ENCODE peak calls at places on chromosomes 7 and 10, in nine cellular contexts. One of them, this sample, is unnamed.

GRCh38 chr10:5147255-5147980 is 37.5 kb downstream of the AKR1C8 start:
- DNase-seq in activated T-cell treated with anti-CD3 and anti-CD28 coated beads, Interleukin-2, amount 50 U/mL, for 72 hours: no peak
- DNase-seq in NCI-H2081: no peak
- DNase-seq in HuH-7: peak
- DNase-seq in GM04504: no peak
- DNase-seq in osteoblast: no peak
- DNase-seq in left ventricle myocardium inferior: no peak
- DNase-seq in non-pigmented ciliary epithelial cell: no peak
- DNase-seq in anterior cingulate cortex: no peak
- DNase-seq in this sample: no peak

GRCh38 chr10:84333864-84334451 is 5.6 kb downstream of the CCSER2 start:
- DNase-seq in NCI-H2081: no peak
- DNase-seq in non-pigmented ciliary epithelial cell: no peak
- DNase-seq in osteoblast: no peak
- DNase-seq in left ventricle myocardium inferior: no peak
- DNase-seq in anterior cingulate cortex: no peak
- DNase-seq in HuH-7: no peak
- DNase-seq in GM04504: no peak
- DNase-seq in activated T-cell treated with anti-CD3 and anti-CD28 coated beads, Interleukin-2, amount 50 U/mL, for 72 hours: peak
- DNase-seq in this sample: no peak

GRCh38 chr7:89477991-89478390 is 676.3 kb upstream of the STEAP1 start:
- DNase-seq in GM04504: no peak
- DNase-seq in NCI-H2081: no peak
- DNase-seq in left ventricle myocardium inferior: no peak
- DNase-seq in osteoblast: no peak
- DNase-seq in HuH-7: no peak
- DNase-seq in activated T-cell treated with anti-CD3 and anti-CD28 coated beads, Interleukin-2, amount 50 U/mL, for 72 hours: no peak
- DNase-seq in anterior cingulate cortex: no peak
- DNase-seq in non-pigmented ciliary epithelial cell: no peak
- DNase-seq in this sample: no peak

GRCh38 chr10:32680803-32681557 is 235.0 kb downstream of the CCDC7 start:
- DNase-seq in NCI-H2081: no peak
- DNase-seq in osteoblast: no peak
- DNase-seq in anterior cingulate cortex: no peak
- DNase-seq in activated T-cell treated with anti-CD3 and anti-CD28 coated beads, Interleukin-2, amount 50 U/mL, for 72 hours: peak
- DNase-seq in non-pigmented ciliary epithelial cell: no peak
- DNase-seq in GM04504: no peak
- DNase-seq in HuH-7: no peak
- DNase-seq in left ventricle myocardium inferior: no peak
- DNase-seq in this sample: peak

GRCh38 chr10:46560381-46560780 is 3.9 kb upstream of the GPRIN2 start:
- DNase-seq in anterior cingulate cortex: no peak
- DNase-seq in NCI-H2081: no peak
- DNase-seq in left ventricle myocardium inferior: no peak
- DNase-seq in non-pigmented ciliary epithelial cell: no peak
- DNase-seq in GM04504: no peak
- DNase-seq in osteoblast: no peak
- DNase-seq in activated T-cell treated with anti-CD3 and anti-CD28 coated beads, Interleukin-2, amount 50 U/mL, for 72 hours: no peak
- DNase-seq in HuH-7: no peak
- DNase-seq in this sample: no peak

GRCh38 chr7:604038-604883 is 84.6 kb upstream of the PDGFA start:
- DNase-seq in activated T-cell treated with anti-CD3 and anti-CD28 coated beads, Interleukin-2, amount 50 U/mL, for 72 hours: peak
- DNase-seq in non-pigmented ciliary epithelial cell: peak
- DNase-seq in left ventricle myocardium inferior: peak
- DNase-seq in GM04504: no peak
- DNase-seq in HuH-7: no peak
- DNase-seq in anterior cingulate cortex: no peak
- DNase-seq in osteoblast: peak
- DNase-seq in NCI-H2081: no peak
- DNase-seq in this sample: no peak

GRCh38 chr10:93437000-93437945 is 44.9 kb downstream of the MYOF start:
- DNase-seq in osteoblast: peak
- DNase-seq in HuH-7: peak
- DNase-seq in NCI-H2081: no peak
- DNase-seq in left ventricle myocardium inferior: peak
- DNase-seq in anterior cingulate cortex: no peak
- DNase-seq in non-pigmented ciliary epithelial cell: peak
- DNase-seq in GM04504: peak
- DNase-seq in activated T-cell treated with anti-CD3 and anti-CD28 coated beads, Interleukin-2, amount 50 U/mL, for 72 hours: no peak
- DNase-seq in this sample: peak

GRCh38 chr7:27188666-27189559 is 3.9 kb upstream of the HOXA11 start:
- DNase-seq in non-pigmented ciliary epithelial cell: no peak
- DNase-seq in NCI-H2081: no peak
- DNase-seq in activated T-cell treated with anti-CD3 and anti-CD28 coated beads, Interleukin-2, amount 50 U/mL, for 72 hours: peak
- DNase-seq in left ventricle myocardium inferior: no peak
- DNase-seq in HuH-7: no peak
- DNase-seq in osteoblast: peak
- DNase-seq in anterior cingulate cortex: no peak
- DNase-seq in GM04504: peak
- DNase-seq in this sample: no peak

GRCh38 chr7:77447616-77448015 is 31.5 kb upstream of the GSAP start:
- DNase-seq in NCI-H2081: no peak
- DNase-seq in anterior cingulate cortex: no peak
- DNase-seq in non-pigmented ciliary epithelial cell: no peak
- DNase-seq in activated T-cell treated with anti-CD3 and anti-CD28 coated beads, Interleukin-2, amount 50 U/mL, for 72 hours: no peak
- DNase-seq in HuH-7: no peak
- DNase-seq in GM04504: no peak
- DNase-seq in left ventricle myocardium inferior: no peak
- DNase-seq in osteoblast: no peak
- DNase-seq in this sample: no peak

GRCh38 chr7:40463449-40463848 is 328.6 kb downstream of the SUGCT start:
- DNase-seq in left ventricle myocardium inferior: no peak
- DNase-seq in non-pigmented ciliary epithelial cell: no peak
- DNase-seq in activated T-cell treated with anti-CD3 and anti-CD28 coated beads, Interleukin-2, amount 50 U/mL, for 72 hours: no peak
- DNase-seq in NCI-H2081: no peak
- DNase-seq in anterior cingulate cortex: no peak
- DNase-seq in GM04504: no peak
- DNase-seq in HuH-7: no peak
- DNase-seq in osteoblast: no peak
- DNase-seq in this sample: no peak

GRCh38 chr10:691216-691615 is 1.7 kb upstream of the DIP2C start:
- DNase-seq in osteoblast: no peak
- DNase-seq in NCI-H2081: no peak
- DNase-seq in GM04504: no peak
- DNase-seq in anterior cingulate cortex: no peak
- DNase-seq in activated T-cell treated with anti-CD3 and anti-CD28 coated beads, Interleukin-2, amount 50 U/mL, for 72 hours: no peak
- DNase-seq in HuH-7: no peak
- DNase-seq in non-pigmented ciliary epithelial cell: no peak
- DNase-seq in left ventricle myocardium inferior: no peak
- DNase-seq in this sample: no peak

GRCh38 chr10:70925377-70926214 is 37.2 kb upstream of the PCBD1 start:
- DNase-seq in HuH-7: peak
- DNase-seq in anterior cingulate cortex: peak
- DNase-seq in activated T-cell treated with anti-CD3 and anti-CD28 coated beads, Interleukin-2, amount 50 U/mL, for 72 hours: peak
- DNase-seq in left ventricle myocardium inferior: peak
- DNase-seq in osteoblast: peak
- DNase-seq in NCI-H2081: peak
- DNase-seq in GM04504: no peak
- DNase-seq in non-pigmented ciliary epithelial cell: no peak
- DNase-seq in this sample: no peak

GRCh38 chr7:55198634-55199366 is 166.3 kb upstream of the LANCL2 start:
- DNase-seq in left ventricle myocardium inferior: no peak
- DNase-seq in osteoblast: no peak
- DNase-seq in HuH-7: no peak
- DNase-seq in anterior cingulate cortex: no peak
- DNase-seq in non-pigmented ciliary epithelial cell: no peak
- DNase-seq in GM04504: no peak
- DNase-seq in activated T-cell treated with anti-CD3 and anti-CD28 coated beads, Interleukin-2, amount 50 U/mL, for 72 hours: no peak
- DNase-seq in NCI-H2081: no peak
- DNase-seq in this sample: no peak

GRCh38 chr10:3241128-3242057 is 68.8 kb upstream of the PITRM1 start:
- DNase-seq in left ventricle myocardium inferior: no peak
- DNase-seq in anterior cingulate cortex: no peak
- DNase-seq in HuH-7: no peak
- DNase-seq in activated T-cell treated with anti-CD3 and anti-CD28 coated beads, Interleukin-2, amount 50 U/mL, for 72 hours: no peak
- DNase-seq in osteoblast: peak
- DNase-seq in GM04504: no peak
- DNase-seq in NCI-H2081: no peak
- DNase-seq in non-pigmented ciliary epithelial cell: no peak
- DNase-seq in this sample: no peak

GRCh38 chr7:111958889-111959288 is 247.3 kb downstream of the DOCK4 start:
- DNase-seq in anterior cingulate cortex: no peak
- DNase-seq in osteoblast: no peak
- DNase-seq in non-pigmented ciliary epithelial cell: no peak
- DNase-seq in GM04504: no peak
- DNase-seq in HuH-7: no peak
- DNase-seq in NCI-H2081: peak
- DNase-seq in activated T-cell treated with anti-CD3 and anti-CD28 coated beads, Interleukin-2, amount 50 U/mL, for 72 hours: no peak
- DNase-seq in left ventricle myocardium inferior: no peak
- DNase-seq in this sample: no peak

GRCh38 chr10:21171936-21172773 is 275.0 kb upstream of the NEBL start:
- DNase-seq in HuH-7: peak
- DNase-seq in anterior cingulate cortex: no peak
- DNase-seq in GM04504: no peak
- DNase-seq in activated T-cell treated with anti-CD3 and anti-CD28 coated beads, Interleukin-2, amount 50 U/mL, for 72 hours: no peak
- DNase-seq in non-pigmented ciliary epithelial cell: no peak
- DNase-seq in left ventricle myocardium inferior: no peak
- DNase-seq in osteoblast: no peak
- DNase-seq in NCI-H2081: peak
- DNase-seq in this sample: no peak

GRCh38 chr10:14016011-14016536 is 314.6 kb downstream of the FRMD4A start:
- DNase-seq in osteoblast: no peak
- DNase-seq in left ventricle myocardium inferior: peak
- DNase-seq in activated T-cell treated with anti-CD3 and anti-CD28 coated beads, Interleukin-2, amount 50 U/mL, for 72 hours: no peak
- DNase-seq in anterior cingulate cortex: no peak
- DNase-seq in HuH-7: no peak
- DNase-seq in NCI-H2081: no peak
- DNase-seq in GM04504: no peak
- DNase-seq in non-pigmented ciliary epithelial cell: no peak
- DNase-seq in this sample: no peak

GRCh38 chr7:141562972-141563371 is 11.8 kb downstream of the AGK start:
- DNase-seq in activated T-cell treated with anti-CD3 and anti-CD28 coated beads, Interleukin-2, amount 50 U/mL, for 72 hours: no peak
- DNase-seq in HuH-7: no peak
- DNase-seq in non-pigmented ciliary epithelial cell: no peak
- DNase-seq in GM04504: no peak
- DNase-seq in left ventricle myocardium inferior: no peak
- DNase-seq in osteoblast: no peak
- DNase-seq in NCI-H2081: no peak
- DNase-seq in anterior cingulate cortex: no peak
- DNase-seq in this sample: no peak

GRCh38 chr7:149027055-149027454 is 1.2 kb downstream of the PDIA4 start:
- DNase-seq in activated T-cell treated with anti-CD3 and anti-CD28 coated beads, Interleukin-2, amount 50 U/mL, for 72 hours: no peak
- DNase-seq in left ventricle myocardium inferior: no peak
- DNase-seq in anterior cingulate cortex: no peak
- DNase-seq in HuH-7: no peak
- DNase-seq in osteoblast: no peak
- DNase-seq in GM04504: no peak
- DNase-seq in non-pigmented ciliary epithelial cell: no peak
- DNase-seq in NCI-H2081: no peak
- DNase-seq in this sample: no peak

GRCh38 chr10:32326680-32327363 is 20.1 kb downstream of the EPC1 start:
- DNase-seq in GM04504: no peak
- DNase-seq in HuH-7: no peak
- DNase-seq in NCI-H2081: no peak
- DNase-seq in left ventricle myocardium inferior: no peak
- DNase-seq in anterior cingulate cortex: no peak
- DNase-seq in activated T-cell treated with anti-CD3 and anti-CD28 coated beads, Interleukin-2, amount 50 U/mL, for 72 hours: no peak
- DNase-seq in non-pigmented ciliary epithelial cell: no peak
- DNase-seq in osteoblast: no peak
- DNase-seq in this sample: no peak

GRCh38 chr7:21704362-21704761 is 161.5 kb downstream of the DNAH11 start:
- DNase-seq in GM04504: no peak
- DNase-seq in left ventricle myocardium inferior: no peak
- DNase-seq in activated T-cell treated with anti-CD3 and anti-CD28 coated beads, Interleukin-2, amount 50 U/mL, for 72 hours: no peak
- DNase-seq in HuH-7: peak
- DNase-seq in NCI-H2081: no peak
- DNase-seq in osteoblast: no peak
- DNase-seq in anterior cingulate cortex: no peak
- DNase-seq in non-pigmented ciliary epithelial cell: no peak
- DNase-seq in this sample: no peak

GRCh38 chr7:144519900-144520299 is 116.4 kb upstream of the NOBOX start:
- DNase-seq in activated T-cell treated with anti-CD3 and anti-CD28 coated beads, Interleukin-2, amount 50 U/mL, for 72 hours: no peak
- DNase-seq in NCI-H2081: no peak
- DNase-seq in left ventricle myocardium inferior: no peak
- DNase-seq in non-pigmented ciliary epithelial cell: no peak
- DNase-seq in anterior cingulate cortex: peak
- DNase-seq in HuH-7: no peak
- DNase-seq in osteoblast: no peak
- DNase-seq in GM04504: no peak
- DNase-seq in this sample: no peak

GRCh38 chr10:15237351-15237750 is 68.9 kb upstream of the NMT2 start:
- DNase-seq in activated T-cell treated with anti-CD3 and anti-CD28 coated beads, Interleukin-2, amount 50 U/mL, for 72 hours: no peak
- DNase-seq in osteoblast: no peak
- DNase-seq in left ventricle myocardium inferior: no peak
- DNase-seq in HuH-7: no peak
- DNase-seq in anterior cingulate cortex: peak
- DNase-seq in GM04504: peak
- DNase-seq in NCI-H2081: no peak
- DNase-seq in non-pigmented ciliary epithelial cell: no peak
- DNase-seq in this sample: no peak

GRCh38 chr10:71076473-71077142 is 135.8 kb upstream of the UNC5B start:
- DNase-seq in left ventricle myocardium inferior: no peak
- DNase-seq in activated T-cell treated with anti-CD3 and anti-CD28 coated beads, Interleukin-2, amount 50 U/mL, for 72 hours: no peak
- DNase-seq in non-pigmented ciliary epithelial cell: no peak
- DNase-seq in anterior cingulate cortex: no peak
- DNase-seq in GM04504: no peak
- DNase-seq in osteoblast: peak
- DNase-seq in NCI-H2081: peak
- DNase-seq in HuH-7: no peak
- DNase-seq in this sample: no peak

GRCh38 chr7:83119002-83119358 is 43.7 kb downstream of the PCLO start:
- DNase-seq in activated T-cell treated with anti-CD3 and anti-CD28 coated beads, Interleukin-2, amount 50 U/mL, for 72 hours: no peak
- DNase-seq in left ventricle myocardium inferior: no peak
- DNase-seq in non-pigmented ciliary epithelial cell: no peak
- DNase-seq in HuH-7: no peak
- DNase-seq in anterior cingulate cortex: no peak
- DNase-seq in NCI-H2081: no peak
- DNase-seq in osteoblast: no peak
- DNase-seq in GM04504: no peak
- DNase-seq in this sample: no peak

GRCh38 chr10:131621784-131622624 is 278.8 kb upstream of the PPP2R2D start:
- DNase-seq in GM04504: no peak
- DNase-seq in non-pigmented ciliary epithelial cell: no peak
- DNase-seq in osteoblast: no peak
- DNase-seq in anterior cingulate cortex: no peak
- DNase-seq in HuH-7: no peak
- DNase-seq in left ventricle myocardium inferior: no peak
- DNase-seq in activated T-cell treated with anti-CD3 and anti-CD28 coated beads, Interleukin-2, amount 50 U/mL, for 72 hours: no peak
- DNase-seq in NCI-H2081: no peak
- DNase-seq in this sample: no peak

GRCh38 chr7:155213385-155213784 is 84.3 kb upstream of the INSIG1 start:
- DNase-seq in anterior cingulate cortex: no peak
- DNase-seq in non-pigmented ciliary epithelial cell: no peak
- DNase-seq in GM04504: peak
- DNase-seq in activated T-cell treated with anti-CD3 and anti-CD28 coated beads, Interleukin-2, amount 50 U/mL, for 72 hours: no peak
- DNase-seq in NCI-H2081: no peak
- DNase-seq in osteoblast: peak
- DNase-seq in left ventricle myocardium inferior: no peak
- DNase-seq in HuH-7: no peak
- DNase-seq in this sample: no peak

GRCh38 chr7:36305648-36306047 is 84.0 kb upstream of the ANLN start:
- DNase-seq in left ventricle myocardium inferior: no peak
- DNase-seq in osteoblast: no peak
- DNase-seq in GM04504: no peak
- DNase-seq in NCI-H2081: no peak
- DNase-seq in activated T-cell treated with anti-CD3 and anti-CD28 coated beads, Interleukin-2, amount 50 U/mL, for 72 hours: no peak
- DNase-seq in anterior cingulate cortex: no peak
- DNase-seq in non-pigmented ciliary epithelial cell: no peak
- DNase-seq in HuH-7: no peak
- DNase-seq in this sample: no peak

GRCh38 chr10:90635111-90635798 is 222.6 kb downstream of the HTR7 start:
- DNase-seq in NCI-H2081: no peak
- DNase-seq in activated T-cell treated with anti-CD3 and anti-CD28 coated beads, Interleukin-2, amount 50 U/mL, for 72 hours: no peak
- DNase-seq in HuH-7: no peak
- DNase-seq in osteoblast: no peak
- DNase-seq in non-pigmented ciliary epithelial cell: no peak
- DNase-seq in left ventricle myocardium inferior: no peak
- DNase-seq in GM04504: no peak
- DNase-seq in anterior cingulate cortex: no peak
- DNase-seq in this sample: no peak

GRCh38 chr7:17301491-17302101 is 3.1 kb downstream of the AHR start:
- DNase-seq in anterior cingulate cortex: no peak
- DNase-seq in NCI-H2081: peak
- DNase-seq in activated T-cell treated with anti-CD3 and anti-CD28 coated beads, Interleukin-2, amount 50 U/mL, for 72 hours: peak
- DNase-seq in HuH-7: no peak
- DNase-seq in non-pigmented ciliary epithelial cell: no peak
- DNase-seq in GM04504: no peak
- DNase-seq in osteoblast: peak
- DNase-seq in left ventricle myocardium inferior: no peak
- DNase-seq in this sample: no peak

GRCh38 chr7:4017785-4018184 is 664.3 kb upstream of the FOXK1 start:
- DNase-seq in activated T-cell treated with anti-CD3 and anti-CD28 coated beads, Interleukin-2, amount 50 U/mL, for 72 hours: no peak
- DNase-seq in left ventricle myocardium inferior: no peak
- DNase-seq in anterior cingulate cortex: no peak
- DNase-seq in non-pigmented ciliary epithelial cell: no peak
- DNase-seq in GM04504: no peak
- DNase-seq in HuH-7: no peak
- DNase-seq in osteoblast: no peak
- DNase-seq in NCI-H2081: no peak
- DNase-seq in this sample: no peak